ENCODE peak calls at places on chromosomes 13 and 19, in six cellular contexts. O, B, M, A, F and D are unnamed samples.

GRCh38 chr13:28558126-28558525 is 63.2 kb upstream of the FLT1 start:
- DNase-seq in F (peak; percentile 94), M (no peak), A (peak; percentile 93), B (no peak), O (no peak), D (peak; percentile 89)

GRCh38 chr13:113547248-113547971 is 37.1 kb upstream of the TFDP1 start:
- DNase-seq in O (no peak), A (peak; percentile 75), B (no peak), F (peak; percentile 81), M (no peak), D (peak; percentile 30)

GRCh38 chr13:113977976-113978375 is 4.1 kb upstream of the C13orf46 start:
- DNase-seq in B (no peak), F (no peak), O (no peak), M (no peak), A (no peak), D (no peak)

GRCh38 chr19:23817519-23817918 is 58.8 kb upstream of the ZNF681 start:
- DNase-seq in M (peak; percentile 47), O (no peak), A (no peak), B (peak; percentile 24), F (peak; percentile 8), D (peak; percentile 56)

GRCh38 chr19:41427647-41428480 is 690 bp upstream of the B3GNT8 start:
- DNase-seq in O (peak; percentile 58), A (peak; percentile 22), M (peak; percentile 68), F (no peak), B (peak; percentile 56), D (peak; percentile 22)

GRCh38 chr19:46722421-46723022 is 5.6 kb upstream of the PRKD2 start:
- DNase-seq in B (no peak), A (no peak), M (no peak), O (no peak), F (no peak), D (no peak)

GRCh38 chr19:11173516-11174155 is 18.1 kb upstream of the SPC24 start:
- DNase-seq in A (no peak), B (no peak), M (no peak), O (no peak), F (no peak), D (no peak)

GRCh38 chr19:56367829-56368711 is 25.3 kb downstream of the ZNF582 start:
- DNase-seq in A (peak; percentile 92), F (peak; percentile 95), O (peak; percentile 94), M (peak; percentile 94), B (peak; percentile 92), D (peak; percentile 96)

GRCh38 chr13:30037306-30037705 is 186.9 kb upstream of the UBL3 start:
- DNase-seq in F (no peak), M (no peak), B (peak; percentile 51), O (no peak), A (no peak), D (no peak)

GRCh38 chr13:70173236-70173959 is 65.1 kb upstream of the KLHL1 start:
- DNase-seq in O (no peak), M (no peak), F (peak; percentile 6), A (no peak), B (no peak), D (no peak)

GRCh38 chr13:85541476-85541875 is 257.7 kb downstream of the SLITRK6 start:
- DNase-seq in O (no peak), F (no peak), B (no peak), A (no peak), M (no peak), D (no peak)

GRCh38 chr19:44807652-44808462 is 1.0 kb upstream of the BCAM start:
- DNase-seq in A (peak; percentile 34), M (peak; percentile 72), O (no peak), B (peak; percentile 83), F (peak; percentile 45), D (peak; percentile 50)

GRCh38 chr19:51122112-51122981 is 2.4 kb upstream of the SIGLEC9 start:
- DNase-seq in B (no peak), M (no peak), O (no peak), F (no peak), A (no peak), D (no peak)

GRCh38 chr19:18435185-18435841 is 2.6 kb downstream of the ISYNA1 start:
- DNase-seq in A (no peak), B (no peak), O (no peak), M (no peak), F (no peak), D (no peak)

GRCh38 chr13:37747071-37747612 is 122.4 kb downstream of the TRPC4 start:
- DNase-seq in O (no peak), F (peak; percentile 81), A (peak; percentile 71), M (peak; percentile 9), B (no peak), D (peak; percentile 88)

GRCh38 chr13:65909501-65909900 is 1320.6 kb downstream of the PCDH9 start:
- DNase-seq in F (no peak), A (no peak), M (no peak), O (no peak), B (no peak), D (no peak)

GRCh38 chr19:7874080-7874856 is at the start of gene PRR36:
- DNase-seq in A (no peak), O (no peak), M (peak; percentile 76), F (no peak), B (peak; percentile 93), D (no peak)

GRCh38 chr19:48837081-48837524 is 812 bp upstream of the HSD17B14 start:
- DNase-seq in O (peak; percentile 81), A (peak; percentile 71), M (peak; percentile 92), F (peak; percentile 82), B (peak; percentile 95), D (peak; percentile 87)

GRCh38 chr13:102273111-102273510 is 128.7 kb downstream of the FGF14 start:
- DNase-seq in B (no peak), O (no peak), A (no peak), M (no peak), F (no peak), D (no peak)

GRCh38 chr13:105202384-105202783 is 1333.1 kb downstream of the EFNB2 start:
- DNase-seq in M (peak; percentile 54), B (peak; percentile 9), F (peak; percentile 55), A (peak; percentile 4), O (no peak), D (peak; percentile 27)

GRCh38 chr13:80235559-80236296 is 105.2 kb downstream of the SPRY2 start:
- DNase-seq in O (no peak), A (no peak), F (peak; percentile 49), B (no peak), M (peak; percentile 35), D (no peak)

GRCh38 chr13:91045351-91046034 is 302.0 kb upstream of the MIR17HG start:
- DNase-seq in A (no peak), B (peak; percentile 12), O (no peak), F (no peak), M (peak; percentile 13), D (no peak)

GRCh38 chr19:18439025-18439909 is 1.3 kb upstream of the ISYNA1 start:
- DNase-seq in O (no peak), F (peak; percentile 40), M (no peak), A (peak; percentile 45), B (no peak), D (peak; percentile 87)

GRCh38 chr19:32318884-32319520 is 26.4 kb upstream of the ZNF507 start:
- DNase-seq in M (peak; percentile 39), F (no peak), O (no peak), A (no peak), B (peak; percentile 64), D (no peak)

GRCh38 chr13:84896128-84896527 is 903.1 kb downstream of the SLITRK6 start:
- DNase-seq in A (peak; percentile 68), O (no peak), B (peak; percentile 51), F (peak; percentile 18), M (peak; percentile 58), D (peak; percentile 52)

GRCh38 chr19:1470864-1471513 is 8.0 kb downstream of the C19orf25 start:
- DNase-seq in M (peak; percentile 51), F (no peak), O (no peak), A (no peak), B (no peak), D (peak; percentile 16)
- TF ChIP-seq CTCF in M (no peak), F (no peak), O (no peak), A (no peak), B (no peak), D (no peak)

GRCh38 chr19:53132231-53132991 is at the start of gene ZNF415:
- DNase-seq in O (peak; percentile 82), B (peak; percentile 89), F (peak; percentile 54), M (peak; percentile 96), A (peak; percentile 47), D (peak; percentile 81)
- H3K4me3 ChIP-seq in O (peak within 1 kb of the TSS; percentile 86), B (peak within 1 kb of the TSS; percentile 54), F (peak within 1 kb of the TSS; percentile 58), M (peak within 1 kb of the TSS; percentile 48), A (peak within 1 kb of the TSS; percentile 53), D (peak within 1 kb of the TSS; percentile 71)

GRCh38 chr13:39818953-39819352 is 163.5 kb downstream of the COG6 start:
- DNase-seq in A (no peak), M (no peak), F (peak; percentile 43), B (no peak), O (no peak), D (peak; percentile 91)

GRCh38 chr13:39816936-39817335 is 161.5 kb downstream of the COG6 start:
- DNase-seq in A (no peak), B (no peak), M (no peak), O (no peak), F (peak; percentile 71), D (peak; percentile 80)

GRCh38 chr13:39811696-39812095 is 156.2 kb downstream of the COG6 start:
- DNase-seq in B (no peak), O (no peak), M (no peak), F (no peak), A (no peak), D (no peak)

GRCh38 chr13:39811051-39811450 is 155.6 kb downstream of the COG6 start:
- DNase-seq in M (no peak), O (no peak), B (no peak), A (no peak), F (no peak), D (no peak)

DNA sequence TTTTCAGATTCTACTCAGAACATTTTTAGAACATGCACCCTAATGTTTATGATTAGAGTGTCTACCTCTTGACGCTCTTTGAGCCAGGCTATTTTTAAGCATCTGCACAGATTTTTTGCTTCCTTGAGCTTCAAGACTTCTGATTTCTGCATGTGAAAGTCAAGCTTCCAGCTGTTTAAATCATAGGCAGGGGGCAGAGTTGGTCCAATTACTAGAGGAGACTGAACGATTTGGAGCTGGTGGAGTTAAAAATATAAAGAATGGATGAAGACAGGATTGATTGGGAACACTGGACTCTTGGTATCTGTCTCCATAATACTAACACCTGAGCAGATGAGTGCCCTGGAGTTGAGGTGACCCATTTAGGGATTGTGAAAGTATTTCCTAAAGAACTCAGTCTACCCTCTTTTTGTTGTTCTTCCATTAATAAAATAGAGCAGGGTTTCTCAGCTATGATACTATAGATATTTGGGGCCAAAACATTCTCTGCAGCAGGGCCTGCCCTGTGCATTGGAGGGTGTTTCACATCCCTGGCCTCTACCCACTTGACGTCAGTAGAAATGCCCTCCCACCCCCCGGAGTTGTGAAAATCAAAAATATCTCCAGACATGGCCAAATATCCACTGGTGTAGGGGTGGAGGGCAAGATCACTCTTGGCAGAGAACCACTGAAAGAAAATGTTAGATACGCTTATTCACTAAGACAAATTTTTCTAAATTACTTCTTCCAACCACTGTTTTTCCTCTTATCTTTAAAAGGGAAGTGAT is 160.1 kb downstream of the COG6 start:
- DNase-seq in M (no peak), O (no peak), F (no peak), A (peak; percentile 48), B (no peak), D (peak; percentile 37)
- TF ChIP-seq CTCF in M (no peak), O (peak; percentile 37), F (no peak), A (peak; percentile 31), B (no peak), D (peak; percentile 25)

DNA sequence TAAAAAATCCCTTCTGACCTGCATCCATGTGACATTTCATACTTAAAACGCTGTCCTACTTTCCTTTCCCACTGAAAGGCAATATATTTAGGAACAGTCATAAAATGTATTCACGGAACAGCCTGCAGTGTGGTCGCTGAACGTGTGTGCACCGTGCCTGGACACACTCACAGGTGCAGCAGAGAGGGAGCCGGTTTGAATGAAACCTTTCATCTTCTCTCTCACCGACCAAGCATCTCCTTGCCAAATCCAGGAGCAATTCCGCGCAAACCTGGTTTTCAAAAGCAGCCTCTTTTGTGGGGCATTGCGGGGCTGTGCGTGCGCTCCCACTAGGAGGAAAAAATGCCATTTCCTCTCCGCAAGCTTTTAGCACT is 1.0 kb downstream of the DCLK1 start:
- DNase-seq in F (no peak), B (no peak), A (peak; percentile 24), O (no peak), M (no peak), D (no peak)
- H3K4me3 ChIP-seq in F (peak overlapping the region; percentile 59), B (peak overlapping the region; percentile 75), A (peak overlapping the region; percentile 91), O (peak overlapping the region; percentile 69), M (no peak overlapping the region), D (peak overlapping the region; percentile 26)